ENCODE peak calls at places on chromosome 20, in four cellular contexts. One of them, this sample, is unnamed.

GRCh38 chr20:33681728-33682353 is 4.3 kb downstream of the E2F1 start:
- DNase-seq in K562: peak; percentile 5
- DNase-seq in HL-60: no peak
- DNase-seq in GM12878: no peak
- DNase-seq in this sample: no peak

GRCh38 chr20:31587545-31588389 is 17.3 kb upstream of the ID1 start:
- DNase-seq in K562: peak; percentile 64
- DNase-seq in HL-60: no peak
- DNase-seq in GM12878: no peak
- DNase-seq in this sample: no peak

GRCh38 chr20:21387528-21387927 is 9.8 kb downstream of the NKX2-4 start:
- DNase-seq in K562: no peak
- DNase-seq in HL-60: no peak
- DNase-seq in GM12878: no peak
- DNase-seq in this sample: no peak

GRCh38 chr20:64238851-64239387 is 16.6 kb upstream of the PCMTD2 start:
- DNase-seq in K562: no peak
- DNase-seq in HL-60: no peak
- DNase-seq in GM12878: peak; percentile 36
- DNase-seq in this sample: peak; percentile 70

GRCh38 chr20:53943522-53944291 is 126.7 kb downstream of the BCAS1 start:
- DNase-seq in K562: peak; percentile 56
- DNase-seq in HL-60: no peak
- DNase-seq in GM12878: no peak
- DNase-seq in this sample: no peak

GRCh38 chr20:1528811-1529210 is 28.7 kb downstream of the SIRPD start:
- DNase-seq in K562: no peak
- DNase-seq in HL-60: peak; percentile 45
- DNase-seq in GM12878: no peak
- DNase-seq in this sample: no peak

GRCh38 chr20:57025666-57026065 is 240.8 kb downstream of the BMP7 start:
- DNase-seq in K562: no peak
- DNase-seq in HL-60: no peak
- DNase-seq in GM12878: no peak
- DNase-seq in this sample: no peak

GRCh38 chr20:13784271-13784892 is 337 bp downstream of the ESF1 start:
- DNase-seq in K562: peak; percentile 27
- DNase-seq in HL-60: no peak
- DNase-seq in GM12878: no peak
- DNase-seq in this sample: no peak

GRCh38 chr20:22453244-22454080 is 130.9 kb downstream of the FOXA2 start:
- DNase-seq in K562: peak; percentile 17
- DNase-seq in HL-60: no peak
- DNase-seq in GM12878: no peak
- DNase-seq in this sample: no peak

GRCh38 chr20:16952965-16953364 is 204.8 kb downstream of the OTOR start:
- DNase-seq in K562: no peak
- DNase-seq in HL-60: no peak
- DNase-seq in GM12878: no peak
- DNase-seq in this sample: no peak

GRCh38 chr20:47620808-47621805 is 119.4 kb downstream of the NCOA3 start:
- DNase-seq in K562: peak; percentile 32
- DNase-seq in HL-60: peak; percentile 30
- DNase-seq in GM12878: peak; percentile 32
- DNase-seq in this sample: no peak

GRCh38 chr20:56932575-56933330 is 303.6 kb downstream of the TFAP2C start:
- DNase-seq in K562: no peak
- DNase-seq in HL-60: no peak
- DNase-seq in GM12878: no peak
- DNase-seq in this sample: no peak

GRCh38 chr20:20228351-20228750 is 139.6 kb upstream of the INSM1 start:
- DNase-seq in K562: no peak
- DNase-seq in HL-60: no peak
- DNase-seq in GM12878: no peak
- DNase-seq in this sample: no peak

GRCh38 chr20:6644818-6645620 is 122.5 kb upstream of the BMP2 start:
- DNase-seq in K562: no peak
- DNase-seq in HL-60: no peak
- DNase-seq in GM12878: no peak
- DNase-seq in this sample: no peak

GRCh38 chr20:7499201-7499600 is 441.1 kb downstream of the HAO1 start:
- DNase-seq in K562: no peak
- DNase-seq in HL-60: no peak
- DNase-seq in GM12878: no peak
- DNase-seq in this sample: no peak

GRCh38 chr20:62940875-62941274 is 2.9 kb downstream of the GID8 start:
- DNase-seq in K562: no peak
- DNase-seq in HL-60: no peak
- DNase-seq in GM12878: no peak
- DNase-seq in this sample: no peak

GRCh38 chr20:50855498-50856474 is 60.9 kb downstream of the BCAS4 start:
- DNase-seq in K562: no peak
- DNase-seq in HL-60: no peak
- DNase-seq in GM12878: no peak
- DNase-seq in this sample: no peak

GRCh38 chr20:54477134-54477533 is 1.7 kb downstream of the DOK5 start:
- DNase-seq in K562: no peak
- DNase-seq in HL-60: no peak
- DNase-seq in GM12878: no peak
- DNase-seq in this sample: no peak

GRCh38 chr20:63979549-63980316 is at the start of gene SAMD10:
- DNase-seq in K562: peak; percentile 63
- DNase-seq in HL-60: peak; percentile 92
- DNase-seq in GM12878: peak; percentile 72
- DNase-seq in this sample: peak; percentile 66

GRCh38 chr20:33656783-33657703 is 5.1 kb upstream of the C20orf144 start:
- DNase-seq in K562: no peak
- DNase-seq in HL-60: no peak
- DNase-seq in GM12878: no peak
- DNase-seq in this sample: no peak

GRCh38 chr20:63624486-63624885 is 2.4 kb downstream of the GMEB2 start:
- DNase-seq in K562: no peak
- DNase-seq in HL-60: no peak
- DNase-seq in GM12878: no peak
- DNase-seq in this sample: no peak

DNA sequence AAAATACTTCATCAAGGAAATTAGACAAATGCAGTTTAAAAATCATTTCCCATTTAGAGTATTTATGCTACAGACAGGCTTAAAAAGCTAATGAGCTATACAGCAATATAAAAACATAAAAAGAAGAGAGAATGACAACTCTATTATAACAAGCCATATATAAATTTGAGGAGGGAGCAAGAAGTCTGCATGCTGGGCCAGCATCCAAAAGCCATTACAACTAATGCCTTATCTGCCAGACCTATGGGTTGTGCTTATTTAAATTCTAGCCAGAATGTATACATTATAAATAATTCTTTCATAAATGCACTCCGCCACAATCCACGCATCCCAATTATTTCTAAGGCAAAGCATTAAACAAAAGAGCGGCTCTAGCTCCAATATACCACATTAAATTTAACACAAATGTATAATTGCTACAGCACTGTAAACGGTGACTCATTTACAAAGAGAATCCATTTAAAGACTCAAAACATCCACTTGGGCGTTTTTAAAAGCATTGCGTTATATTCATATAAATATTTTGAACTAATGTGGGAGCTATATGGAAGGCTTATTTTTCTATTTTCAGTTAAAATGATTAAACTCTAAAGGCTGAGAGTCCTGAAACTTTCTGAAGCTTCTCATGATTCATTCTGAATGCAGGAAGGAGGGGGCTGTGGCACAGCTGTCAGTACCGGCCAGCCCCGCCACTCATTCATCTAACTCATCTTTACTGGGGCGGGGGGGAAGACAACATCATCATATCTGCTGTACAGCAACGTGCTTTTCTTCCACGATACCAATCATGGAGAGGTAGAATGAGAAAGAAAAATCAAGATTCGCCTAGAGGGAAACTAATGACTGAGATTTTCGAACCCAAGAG is 37.7 kb upstream of the RAB22A start:
- DNase-seq in K562: no peak
- DNase-seq in HL-60: no peak
- DNase-seq in GM12878: no peak
- DNase-seq in this sample: no peak
- TF ChIP-seq SPI1 in K562: no peak
- TF ChIP-seq SPI1 in HL-60: no peak
- TF ChIP-seq SPI1 in GM12878: no peak
- TF ChIP-seq SPI1 in this sample: no peak

DNA sequence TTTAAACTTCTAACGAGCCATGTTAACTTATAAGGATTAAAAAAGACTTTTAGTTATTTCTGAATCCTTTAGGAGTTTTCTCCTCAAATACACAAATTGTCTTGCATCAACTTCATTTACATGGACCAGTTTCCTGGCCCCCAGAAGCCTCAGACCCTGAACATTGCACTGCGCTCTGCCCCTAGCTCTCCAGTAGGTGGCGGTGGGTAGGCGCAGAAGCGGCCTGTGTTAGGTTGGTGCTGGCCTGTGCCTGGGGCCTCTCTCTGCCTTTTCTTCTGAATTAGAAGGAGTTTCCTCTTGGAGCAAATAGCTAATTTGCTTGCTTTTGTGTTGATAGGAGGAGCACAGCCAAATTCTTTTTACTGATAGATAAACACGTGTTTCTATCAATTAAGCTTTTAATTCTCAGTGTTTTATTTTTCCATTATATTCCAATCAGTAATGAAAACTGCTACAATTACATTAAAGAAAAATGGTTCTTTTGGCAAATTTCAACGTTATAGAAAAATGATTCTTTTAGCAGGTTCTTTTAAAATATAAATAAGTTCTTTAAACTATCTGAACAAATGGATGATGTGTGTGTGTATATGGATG is 44.4 kb downstream of the DTD1 start:
- DNase-seq in K562: peak; percentile 50
- DNase-seq in HL-60: peak; percentile 25
- DNase-seq in GM12878: no peak
- DNase-seq in this sample: peak; percentile 42
- TF ChIP-seq SPI1 in K562: no peak
- TF ChIP-seq SPI1 in HL-60: no peak
- TF ChIP-seq SPI1 in GM12878: no peak
- TF ChIP-seq SPI1 in this sample: no peak

GRCh38 chr20:59819496-59820203 is 113.8 kb downstream of the SYCP2 start:
- DNase-seq in K562: no peak
- DNase-seq in HL-60: no peak
- DNase-seq in GM12878: no peak
- DNase-seq in this sample: no peak

GRCh38 chr20:59817406-59817805 is 116.0 kb downstream of the SYCP2 start:
- DNase-seq in K562: no peak
- DNase-seq in HL-60: no peak
- DNase-seq in GM12878: no peak
- DNase-seq in this sample: no peak

GRCh38 chr20:59820204-59821041 is 113.0 kb downstream of the SYCP2 start:
- DNase-seq in K562: no peak
- DNase-seq in HL-60: no peak
- DNase-seq in GM12878: no peak
- DNase-seq in this sample: no peak

GRCh38 chr20:59817846-59818245 is 115.6 kb downstream of the SYCP2 start:
- DNase-seq in K562: no peak
- DNase-seq in HL-60: no peak
- DNase-seq in GM12878: no peak
- DNase-seq in this sample: no peak

DNA sequence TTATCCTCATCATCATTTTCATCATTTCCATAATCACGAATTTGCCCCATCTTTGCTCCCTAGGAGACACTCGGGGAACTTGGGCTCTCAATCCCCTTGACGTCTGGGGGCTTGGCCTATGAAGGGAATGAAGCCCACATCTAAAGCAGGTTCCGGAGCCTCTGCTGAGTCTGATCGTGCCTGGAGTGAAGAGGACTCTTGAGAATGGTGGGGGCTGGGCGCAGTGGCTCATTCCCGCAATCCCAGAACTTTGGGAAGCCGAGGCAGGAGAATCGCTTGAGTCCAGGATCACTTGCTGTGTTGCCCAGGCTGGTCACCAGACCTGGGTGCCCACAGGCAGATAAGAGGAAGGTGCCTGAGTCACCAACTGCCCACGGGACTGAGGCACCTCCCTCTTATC is 114.5 kb downstream of the SYCP2 start:
- DNase-seq in K562: no peak
- DNase-seq in HL-60: no peak
- DNase-seq in GM12878: no peak
- DNase-seq in this sample: no peak
- TF ChIP-seq SPI1 in K562: no peak
- TF ChIP-seq SPI1 in HL-60: no peak
- TF ChIP-seq SPI1 in GM12878: no peak
- TF ChIP-seq SPI1 in this sample: no peak

GRCh38 chr20:45863543-45864470 is 6.4 kb downstream of the ZSWIM3 start:
- DNase-seq in K562: no peak
- DNase-seq in HL-60: no peak
- DNase-seq in GM12878: no peak
- DNase-seq in this sample: no peak

GRCh38 chr20:45872626-45873025 is 8.4 kb upstream of the ZSWIM1 start:
- DNase-seq in K562: no peak
- DNase-seq in HL-60: no peak
- DNase-seq in GM12878: no peak
- DNase-seq in this sample: no peak

GRCh38 chr20:45866454-45866853 is 9.0 kb downstream of the ZSWIM3 start:
- DNase-seq in K562: no peak
- DNase-seq in HL-60: no peak
- DNase-seq in GM12878: no peak
- DNase-seq in this sample: no peak

GRCh38 chr20:45867129-45867810 is 9.9 kb downstream of the ZSWIM3 start:
- DNase-seq in K562: no peak
- DNase-seq in HL-60: no peak
- DNase-seq in GM12878: no peak
- DNase-seq in this sample: no peak

DNA sequence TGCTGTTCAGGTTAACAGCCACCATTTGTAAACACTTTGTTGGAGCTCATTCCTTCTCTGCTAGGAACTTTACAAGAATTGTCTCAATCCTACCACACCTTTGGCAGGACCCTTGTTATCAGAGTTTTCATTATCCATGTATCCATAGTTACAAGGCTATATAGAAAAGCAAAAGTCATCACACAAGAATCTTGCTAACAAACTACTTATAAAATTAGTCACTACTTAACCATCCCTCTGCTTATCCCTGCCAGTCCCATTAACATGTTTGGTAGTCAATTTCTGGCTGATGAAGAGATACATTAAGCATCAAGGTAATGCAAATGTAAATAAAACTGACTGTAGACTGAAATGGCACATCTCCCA is 10.4 kb downstream of the ZSWIM3 start:
- DNase-seq in K562: no peak
- DNase-seq in HL-60: no peak
- DNase-seq in GM12878: no peak
- DNase-seq in this sample: no peak
- TF ChIP-seq SPI1 in K562: no peak
- TF ChIP-seq SPI1 in HL-60: no peak
- TF ChIP-seq SPI1 in GM12878: no peak
- TF ChIP-seq SPI1 in this sample: no peak

GRCh38 chr20:41171736-41172295 is 34.5 kb downstream of the PLCG1 start:
- DNase-seq in K562: no peak
- DNase-seq in HL-60: no peak
- DNase-seq in GM12878: no peak
- DNase-seq in this sample: no peak
- TF ChIP-seq SPI1 in K562: no peak
- TF ChIP-seq SPI1 in HL-60: no peak
- TF ChIP-seq SPI1 in GM12878: no peak
- TF ChIP-seq SPI1 in this sample: no peak